ENCODE peak calls at places on chromosomes 4 and X, in nine cellular contexts. U is tibial artery, D is body of pancreas, J is BE2C, L is lower leg skin, M is neural progenitor cell, K is Panc1, W is cardiac fibroblast, I is colonic mucosa. N is an unnamed sample.
A peak's percentile ranks its signal among the peaks of the same experiment; 100 is the strongest.

GRCh38 chr4:169254546-169254983 is 16.2 kb downstream of the SH3RF1 start:
- DNase-seq in L (no peak), U (peak; percentile 51), M (no peak), W (peak; percentile 92), D (no peak), J (peak; percentile 24), I (peak; percentile 42), K (no peak), N (no peak)

GRCh38 chrX:107978080-107978479 is 4.1 kb downstream of the TEX13B start:
- DNase-seq in W (no peak), U (no peak), L (no peak), K (no peak), I (no peak), M (no peak), J (no peak), D (no peak), N (no peak)

GRCh38 chr4:144316869-144317268 is 176.4 kb upstream of the GYPA start:
- DNase-seq in W (no peak), K (no peak), L (no peak), I (no peak), U (no peak), J (no peak), M (no peak), D (no peak), N (no peak)

GRCh38 chrX:48908600-48908999 is 2.8 kb downstream of the SLC35A2 start:
- DNase-seq in W (no peak), D (no peak), U (no peak), M (no peak), L (no peak), I (no peak), J (no peak), K (no peak), N (no peak)

GRCh38 chrX:912677-913076 is 282.1 kb downstream of the SHOX start:
- DNase-seq in M (no peak), I (no peak), W (no peak), U (no peak), D (no peak), K (no peak), L (no peak), J (no peak), N (no peak)

GRCh38 chrX:627510-627964 is 3.1 kb upstream of the SHOX start:
- DNase-seq in I (no peak), D (no peak), K (no peak), W (no peak), L (peak; percentile 65), J (no peak), U (no peak), M (peak; percentile 56), N (no peak)

GRCh38 chr4:56870927-56871326 is 36.8 kb upstream of the REST start:
- DNase-seq in U (no peak), L (peak; percentile 0), K (no peak), I (no peak), W (no peak), M (no peak), J (no peak), D (no peak), N (no peak)

GRCh38 chr4:145098675-145099037 is 545 bp downstream of the ABCE1 start:
- DNase-seq in M (no peak), L (no peak), I (peak; percentile 42), D (peak; percentile 39), K (peak; percentile 20), W (peak; percentile 76), U (peak; percentile 23), J (peak; percentile 35), N (no peak)

GRCh38 chr4:145936142-145937020 is 2.2 kb downstream of the ZNF827 start:
- DNase-seq in U (peak; percentile 51), W (peak; percentile 66), J (peak; percentile 84), I (peak; percentile 75), K (no peak), L (peak; percentile 90), M (peak; percentile 71), D (peak; percentile 70), N (peak; percentile 46)

GRCh38 chr4:82851902-82852750 is 38.8 kb downstream of the SEC31A start:
- DNase-seq in I (no peak), J (no peak), K (no peak), D (no peak), W (peak; percentile 61), L (no peak), M (peak; percentile 54), U (no peak), N (no peak)

GRCh38 chr4:115275615-115276014 is 162.2 kb upstream of the NDST4 start:
- DNase-seq in M (no peak), D (no peak), K (no peak), U (no peak), L (no peak), J (no peak), W (no peak), I (no peak), N (no peak)

GRCh38 chrX:2526390-2526789 is 25.6 kb upstream of the DHRSX start:
- DNase-seq in J (no peak), M (no peak), W (no peak), I (no peak), K (no peak), U (no peak), L (no peak), D (no peak), N (no peak)

GRCh38 chrX:29604381-29604780 is 611.0 kb upstream of the MAGEB2 start:
- DNase-seq in U (no peak), M (no peak), W (no peak), I (no peak), K (no peak), L (no peak), J (no peak), D (no peak), N (no peak)

GRCh38 chrX:72620550-72621145 is 48.0 kb upstream of the HDAC8 start:
- DNase-seq in J (no peak), M (no peak), I (peak; percentile 55), U (peak; percentile 67), K (peak; percentile 90), W (peak; percentile 89), D (peak; percentile 83), L (no peak), N (peak; percentile 87)

GRCh38 chrX:110003167-110004156 is 548 bp downstream of the TMEM164 start:
- DNase-seq in D (peak; percentile 23), K (no peak), J (no peak), I (no peak), L (no peak), M (no peak), W (no peak), U (peak; percentile 23), N (no peak)

GRCh38 chr4:51853027-51853682 is 10.2 kb downstream of the DCUN1D4 start:
- DNase-seq in U (no peak), I (peak; percentile 47), K (no peak), L (no peak), M (no peak), W (no peak), D (no peak), J (peak; percentile 68), N (no peak)

GRCh38 chr4:147207941-147208340 is 262.3 kb upstream of the TTC29 start:
- DNase-seq in U (no peak), I (no peak), M (no peak), J (no peak), D (no peak), W (no peak), K (no peak), L (no peak), N (no peak)

GRCh38 chr4:127479031-127479622 is 153.6 kb upstream of the INTU start:
- DNase-seq in W (peak; percentile 61), U (no peak), I (no peak), L (no peak), J (peak; percentile 11), D (no peak), M (peak; percentile 57), K (no peak), N (peak; percentile 11)

GRCh38 chrX:153486163-153486562 is 8.6 kb upstream of the BGN start:
- DNase-seq in J (peak; percentile 48), M (no peak), K (no peak), W (no peak), L (no peak), U (no peak), I (no peak), D (no peak), N (no peak)

DNA sequence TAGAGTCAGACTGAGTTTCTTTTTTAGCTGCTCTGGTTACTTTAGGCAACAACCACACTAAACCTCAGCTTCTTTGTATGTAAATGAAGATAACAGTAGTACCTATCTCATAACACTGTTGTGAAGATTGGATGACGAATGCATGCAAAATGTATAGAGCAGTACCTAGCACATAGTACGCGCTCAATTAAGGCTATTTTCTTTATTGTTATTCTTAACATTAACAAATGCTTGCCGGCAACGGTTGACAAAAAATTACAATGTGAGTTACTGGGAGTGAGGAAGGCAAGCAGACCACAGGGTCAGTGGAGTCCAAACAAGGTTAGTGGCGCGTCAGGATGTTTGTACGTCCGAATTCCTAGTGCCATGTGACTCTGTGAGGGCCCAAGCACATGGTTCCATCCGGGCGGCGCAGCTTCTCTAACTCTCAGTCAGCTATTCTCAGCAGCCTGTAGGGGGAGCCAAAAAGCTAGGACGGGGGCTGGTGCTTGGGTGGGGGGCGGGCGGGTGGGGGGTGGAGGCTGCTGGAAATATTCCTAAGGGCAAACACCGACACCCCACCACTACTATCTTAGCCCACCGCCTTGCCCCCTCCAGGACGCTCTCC is 795 bp upstream of the NALF2 start:
- DNase-seq in I (no peak), M (no peak), L (no peak), J (peak; percentile 72), K (no peak), W (peak; percentile 18), D (no peak), U (no peak), N (no peak)
- TF ChIP-seq CTCF in I (peak; percentile 32), M (peak; percentile 39), L (no peak), J (peak; percentile 38), K (peak; percentile 70), W (no peak), D (no peak), U (no peak), N (peak; percentile 43)

GRCh38 chr4:95215991-95216605 is 332.7 kb downstream of the UNC5C start:
- DNase-seq in L (no peak), J (no peak), D (no peak), K (no peak), W (peak; percentile 88), M (no peak), I (no peak), U (no peak), N (no peak)
- H3K4me3 ChIP-seq in L (no peak overlapping the region), J (no peak overlapping the region), D (no peak overlapping the region), K (no peak overlapping the region), W (no peak overlapping the region), M (no peak overlapping the region), I (no peak overlapping the region), U (no peak overlapping the region), N (no peak overlapping the region)

DNA sequence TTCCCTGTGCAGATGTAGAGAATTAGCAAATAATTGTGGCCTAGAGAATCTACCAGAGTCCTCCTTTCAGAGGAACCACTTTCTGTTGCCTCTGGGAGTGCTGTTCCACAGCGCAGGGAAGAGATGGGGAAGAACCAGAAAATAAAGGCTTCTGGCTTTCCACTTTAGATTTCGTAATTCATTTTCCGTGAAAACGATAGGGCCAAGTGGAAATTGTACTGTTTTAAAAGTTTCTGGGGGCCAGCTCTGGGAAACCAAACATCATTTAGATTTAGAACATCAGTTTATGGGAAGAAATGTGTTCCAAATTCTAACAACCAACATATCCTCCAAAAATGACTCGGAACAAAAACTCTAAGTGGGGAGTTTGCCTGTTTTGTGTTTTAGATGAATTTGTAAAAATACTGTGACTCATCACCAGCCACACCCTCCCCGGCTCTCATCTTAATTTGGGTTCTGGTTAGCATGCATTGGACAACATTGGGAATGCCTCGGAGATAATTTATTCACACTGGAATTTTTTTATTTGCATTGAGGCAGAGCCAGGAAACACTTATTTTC is 65.2 kb upstream of the LNX1 start:
- DNase-seq in I (no peak), D (no peak), U (peak; percentile 61), L (no peak), K (no peak), W (peak; percentile 57), J (no peak), M (no peak), N (no peak)
- TF ChIP-seq CTCF in I (peak; percentile 14), D (peak; percentile 15), U (peak; percentile 46), L (no peak), K (peak; percentile 21), W (peak; percentile 61), J (peak; percentile 48), M (peak; percentile 32), N (peak; percentile 25)

GRCh38 chr4:80070880-80071620 is 2.0 kb downstream of the ANTXR2 start:
- DNase-seq in J (no peak), M (no peak), L (no peak), U (no peak), K (no peak), I (no peak), D (no peak), W (no peak), N (no peak)
- H3K4me3 ChIP-seq in J (peak overlapping the region; percentile 88), M (peak overlapping the region; percentile 76), L (peak overlapping the region; percentile 4), U (peak overlapping the region; percentile 88), K (peak overlapping the region; percentile 85), I (peak overlapping the region; percentile 87), D (no peak overlapping the region), W (peak overlapping the region; percentile 83), N (no peak overlapping the region)

N was measured in LNCaP clone FGC.